ENCODE peak calls at places on chromosome 16, in six cellular contexts. P, V, X, G, I and R are unnamed samples.

GRCh38 chr16:84334482-84334881 is 33.9 kb upstream of the ATP2C2 start:
- DNase-seq in P (no peak), V (no peak), X (no peak), G (no peak), I (no peak), R (no peak)

GRCh38 chr16:87686697-87687570 is 78.9 kb downstream of the KLHDC4 start:
- DNase-seq in P (no peak), V (no peak), X (no peak), G (no peak), I (no peak), R (no peak)

GRCh38 chr16:11698271-11698689 is 30.0 kb downstream of the SNN start:
- DNase-seq in P (no peak), V (peak), X (peak), G (no peak), I (no peak), R (no peak)

GRCh38 chr16:47928008-47928407 is 227.8 kb downstream of the ABCC12 start:
- DNase-seq in P (no peak), V (no peak), X (peak), G (no peak), I (no peak), R (no peak)

GRCh38 chr16:82023206-82023605 is 11.8 kb upstream of the HSD17B2 start:
- DNase-seq in P (no peak), V (no peak), X (no peak), G (no peak), I (no peak), R (no peak)

GRCh38 chr16:66127459-66128362 is 238.8 kb upstream of the CDH5 start:
- DNase-seq in P (no peak), V (no peak), X (peak), G (no peak), I (peak), R (no peak)

GRCh38 chr16:84875846-84876245 is 56.1 kb downstream of the CRISPLD2 start:
- DNase-seq in P (no peak), V (no peak), X (no peak), G (no peak), I (no peak), R (no peak)

GRCh38 chr16:12674524-12674923 is 129.2 kb downstream of the CPPED1 start:
- DNase-seq in P (no peak), V (no peak), X (no peak), G (no peak), I (no peak), R (no peak)

GRCh38 chr16:25966172-25967097 is 274.7 kb downstream of the HS3ST4 start:
- DNase-seq in P (no peak), V (no peak), X (no peak), G (no peak), I (no peak), R (no peak)

GRCh38 chr16:10970065-10970464 is 25.7 kb downstream of the CLEC16A start:
- DNase-seq in P (no peak), V (no peak), X (no peak), G (no peak), I (no peak), R (no peak)

GRCh38 chr16:29963021-29963743 is 1.3 kb downstream of the TMEM219 start:
- DNase-seq in P (no peak), V (no peak), X (no peak), G (no peak), I (no peak), R (no peak)

GRCh38 chr16:12390644-12391043 is 413.0 kb downstream of the CPPED1 start:
- DNase-seq in P (no peak), V (no peak), X (no peak), G (peak), I (no peak), R (no peak)

GRCh38 chr16:81429045-81429521 is 15.5 kb upstream of the CMIP start:
- DNase-seq in P (peak), V (peak), X (peak), G (no peak), I (peak), R (no peak)

GRCh38 chr16:31427441-31428276 is 501 bp downstream of the COX6A2 start:
- DNase-seq in P (peak), V (peak), X (no peak), G (no peak), I (no peak), R (peak)

GRCh38 chr16:89210904-89211515 is 6.5 kb upstream of the ZNF778 start:
- DNase-seq in P (no peak), V (no peak), X (peak), G (no peak), I (no peak), R (no peak)

GRCh38 chr16:23368469-23368868 is 66.4 kb downstream of the SCNN1B start:
- DNase-seq in P (no peak), V (no peak), X (peak), G (no peak), I (no peak), R (no peak)

GRCh38 chr16:68367034-68367433 is 56.2 kb downstream of the PRMT7 start:
- DNase-seq in P (peak), V (peak), X (peak), G (no peak), I (peak), R (peak)

GRCh38 chr16:85952197-85952596 is 53.2 kb downstream of the IRF8 start:
- DNase-seq in P (no peak), V (no peak), X (no peak), G (no peak), I (no peak), R (no peak)

GRCh38 chr16:56967733-56968132 is 6.0 kb downstream of the CETP start:
- DNase-seq in P (no peak), V (no peak), X (no peak), G (no peak), I (no peak), R (no peak)

GRCh38 chr16:27450836-27451341 is 48.9 kb downstream of the IL21R start:
- DNase-seq in P (peak), V (peak), X (no peak), G (no peak), I (no peak), R (no peak)

GRCh38 chr16:87199901-87200300 is 117.3 kb downstream of the C16orf95 start:
- DNase-seq in P (no peak), V (no peak), X (no peak), G (no peak), I (no peak), R (no peak)

GRCh38 chr16:67571981-67572431 is 9.7 kb downstream of the CTCF start:
- DNase-seq in P (no peak), V (no peak), X (peak), G (peak), I (no peak), R (no peak)

GRCh38 chr16:50096791-50097190 is 31.0 kb downstream of the HEATR3 start:
- DNase-seq in P (no peak), V (no peak), X (peak), G (peak), I (no peak), R (no peak)

GRCh38 chr16:27432600-27432957 is 30.6 kb downstream of the IL21R start:
- DNase-seq in P (no peak), V (no peak), X (peak), G (peak), I (no peak), R (no peak)

GRCh38 chr16:80034469-80034826 is 433.9 kb upstream of the MAF start:
- DNase-seq in P (no peak), V (no peak), X (no peak), G (no peak), I (no peak), R (no peak)

GRCh38 chr16:24036614-24037013 is 200.8 kb downstream of the PRKCB start:
- DNase-seq in P (peak), V (peak), X (peak), G (peak), I (peak), R (peak)

GRCh38 chr16:85445779-85446222 is 167.3 kb upstream of the GSE1 start:
- DNase-seq in P (peak), V (no peak), X (no peak), G (no peak), I (no peak), R (peak)

GRCh38 chr16:4917117-4917516 is 19.8 kb downstream of the PPL start:
- DNase-seq in P (no peak), V (no peak), X (peak), G (no peak), I (no peak), R (no peak)

GRCh38 chr16:54928421-54929089 is 2.1 kb upstream of the IRX5 start:
- DNase-seq in P (no peak), V (peak), X (peak), G (no peak), I (peak), R (no peak)

GRCh38 chr16:15925631-15926030 is 23.8 kb upstream of the ABCC1 start:
- DNase-seq in P (no peak), V (no peak), X (no peak), G (no peak), I (peak), R (no peak)

GRCh38 chr16:926715-927114 is 44.1 kb downstream of the LMF1 start:
- DNase-seq in P (no peak), V (no peak), X (no peak), G (no peak), I (no peak), R (no peak)

GRCh38 chr16:58459344-58460218 is 40.4 kb upstream of the NDRG4 start:
- DNase-seq in P (no peak), V (no peak), X (peak), G (peak), I (no peak), R (no peak)